ENCODE peak calls at places on chromosomes 4 and X, in nine cellular contexts. G is heart right ventricle, K is ovary, D is HFF-Myc, C is tibial nerve, S is WTC11, M is DND-41, V is mucosa of descending colon, L is Peyer's patch. N is an unnamed sample.

GRCh38 chr4:14906805-14907204 is 95.5 kb upstream of the CPEB2 start:
- DNase-seq in S (no peak), G (no peak), K (no peak), L (no peak), D (no peak), V (no peak), C (no peak), M (peak), N (no peak)

GRCh38 chrX:48933757-48934156 is 14.9 kb upstream of the PIM2 start:
- DNase-seq in C (no peak), K (no peak), D (no peak), S (no peak), V (no peak), L (no peak), M (no peak), G (no peak), N (no peak)

GRCh38 chr4:12359420-12359819 is 930.7 kb upstream of the HS3ST1 start:
- DNase-seq in C (no peak), L (no peak), K (no peak), S (no peak), D (no peak), V (no peak), G (no peak), M (no peak), N (no peak)

GRCh38 chrX:42248226-42248625 is 324.9 kb upstream of the CASK start:
- DNase-seq in L (no peak), C (no peak), K (no peak), G (no peak), D (no peak), M (no peak), S (no peak), V (no peak), N (no peak)

GRCh38 chrX:44580466-44580865 is 37.8 kb upstream of the FUNDC1 start:
- DNase-seq in D (no peak), C (no peak), V (no peak), S (no peak), G (no peak), M (no peak), L (no peak), K (no peak), N (no peak)

GRCh38 chr4:40662962-40663604 is 33.4 kb upstream of the RBM47 start:
- DNase-seq in D (no peak), M (no peak), C (no peak), V (no peak), K (peak), S (no peak), G (no peak), L (no peak), N (no peak)

GRCh38 chr4:81352476-81352875 is 119.2 kb downstream of the RASGEF1B start:
- DNase-seq in G (no peak), S (no peak), C (no peak), M (no peak), D (no peak), L (no peak), V (no peak), K (no peak), N (no peak)

GRCh38 chrX:115190636-115191489 is 1.7 kb downstream of the RBMXL3 start:
- DNase-seq in C (no peak), L (no peak), V (no peak), M (no peak), S (no peak), K (no peak), D (no peak), G (no peak), N (no peak)

DNA sequence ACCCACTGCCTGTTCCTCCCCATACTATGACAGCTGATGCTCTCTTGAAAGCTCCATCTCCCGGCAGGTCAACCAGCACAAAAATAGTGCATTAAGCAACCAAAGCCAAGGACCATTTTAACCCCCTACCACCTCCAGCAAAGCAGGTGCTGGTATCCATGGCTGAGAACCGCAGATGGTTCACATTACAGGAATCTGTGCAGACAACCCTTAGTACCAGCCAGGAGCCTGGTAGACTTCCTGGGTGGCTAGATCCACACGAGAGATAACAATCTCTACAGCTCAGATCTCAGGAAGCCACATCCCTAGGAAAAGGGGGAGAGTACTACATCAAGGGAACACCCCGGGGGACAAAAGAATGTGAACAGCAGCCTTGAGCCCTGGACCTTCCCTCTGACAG is 248.0 kb downstream of the FGF13 start:
- DNase-seq in S (no peak), V (no peak), K (no peak), M (no peak), D (no peak), C (no peak), G (no peak), L (no peak), N (no peak)
- TF ChIP-seq CTCF in S (no peak), V (no peak), K (no peak), M (no peak), D (no peak), C (no peak), G (no peak), L (no peak), N (no peak)

DNA sequence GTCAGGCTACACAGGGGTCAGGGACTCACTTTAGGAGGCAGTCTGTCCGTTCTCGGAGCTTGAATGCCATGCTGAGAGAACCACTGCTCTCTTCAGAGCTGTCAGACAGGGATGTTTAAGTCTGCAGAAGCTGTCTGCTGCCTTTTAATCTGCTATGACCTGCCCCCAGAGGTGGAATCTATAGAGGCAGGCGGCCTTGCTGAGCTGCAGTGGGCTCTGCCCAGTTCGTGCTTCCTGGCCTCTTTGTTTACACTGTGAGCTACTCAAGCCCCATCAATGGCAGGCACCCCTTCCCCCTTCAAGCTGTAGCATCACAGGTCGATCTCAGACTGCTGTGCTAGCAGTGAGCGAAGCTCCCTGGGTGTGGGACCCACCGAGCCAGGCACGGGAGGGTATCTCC is 31.5 kb upstream of the UNC5C start:
- DNase-seq in M (no peak), V (no peak), K (no peak), L (no peak), C (no peak), G (no peak), D (no peak), S (peak), N (no peak)
- TF ChIP-seq CTCF in M (no peak), V (no peak), K (no peak), L (no peak), C (no peak), G (no peak), D (no peak), S (no peak), N (no peak)

GRCh38 chr4:170875868-170876267 is 786.1 kb upstream of the AADAT start:
- DNase-seq in M (no peak), K (no peak), S (no peak), D (no peak), V (no peak), L (no peak), G (no peak), C (no peak), N (no peak)
- TF ChIP-seq CTCF in M (no peak), K (no peak), S (no peak), D (no peak), V (no peak), L (no peak), G (no peak), C (no peak), N (peak)

DNA sequence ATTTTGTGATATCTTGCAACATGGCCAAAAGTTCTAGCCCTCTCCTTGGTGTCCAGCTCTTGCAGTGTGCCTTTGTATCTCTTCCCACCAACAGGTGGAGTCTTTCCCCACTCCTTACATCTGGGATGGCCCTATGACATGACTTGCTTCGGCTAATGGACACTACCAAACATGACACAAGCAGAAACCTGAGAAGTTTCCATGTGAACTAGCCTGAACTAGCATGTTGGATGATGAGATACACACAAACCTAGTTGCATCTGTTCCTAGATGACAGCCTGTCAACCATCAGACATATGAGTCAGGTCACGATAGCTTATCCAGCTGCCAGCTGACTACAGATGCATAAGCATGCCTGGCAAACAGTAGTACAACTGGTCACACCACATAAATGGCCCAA is 207.5 kb upstream of the FTHL17 start:
- DNase-seq in G (no peak), K (no peak), S (no peak), L (no peak), M (no peak), D (peak), C (no peak), V (no peak), N (no peak)
- TF ChIP-seq CTCF in G (peak), K (no peak), S (no peak), L (no peak), M (peak), D (peak), C (no peak), V (no peak), N (no peak)